ENCODE peak calls at places on chromosomes 7 and 10, in seven cellular contexts. U is GM23248, M is RWPE2, Q is fibroblast of lung, B is thoracic aorta, Y is OCI-LY7, K is aorta. A is an unnamed sample. For H3K4me1, the result is how much of the 10 kb centered on the place peaks cover.

GRCh38 chr10:74544106-74544505 is 282.3 kb upstream of the KAT6B start:
- DNase-seq in K (no peak), Q (peak), Y (no peak), B (no peak), M (no peak), U (peak), A (no peak)

GRCh38 chr7:155818154-155818819 is 6.0 kb upstream of the SHH start:
- DNase-seq in Y (no peak), B (no peak), Q (no peak), K (no peak), M (peak), U (no peak), A (no peak)

GRCh38 chr7:19560111-19560883 is 148.5 kb downstream of the POLR1F start:
- DNase-seq in U (peak), B (no peak), Y (no peak), K (no peak), M (no peak), Q (peak), A (no peak)

GRCh38 chr10:33365871-33366411 is 31.5 kb upstream of the NRP1 start:
- DNase-seq in Y (no peak), K (no peak), Q (peak), M (peak), B (no peak), U (peak), A (no peak)

GRCh38 chr10:71771821-71772617 is 1.3 kb downstream of the VSIR start:
- DNase-seq in K (peak), B (peak), Q (peak), Y (no peak), U (peak), M (no peak), A (no peak)

GRCh38 chr7:24024689-24025088 is 259.3 kb upstream of the NPY start:
- DNase-seq in M (no peak), U (no peak), B (no peak), K (no peak), Q (peak), Y (no peak), A (no peak)

GRCh38 chr7:94912085-94912484 is 4.7 kb downstream of the PPP1R9A start:
- DNase-seq in U (no peak), Y (no peak), M (no peak), Q (no peak), K (no peak), B (no peak), A (no peak)

GRCh38 chr7:22647451-22648257 is 79.3 kb upstream of the IL6 start:
- DNase-seq in M (no peak), B (no peak), K (no peak), U (peak), Y (no peak), Q (peak), A (no peak)

GRCh38 chr7:38374507-38374906 is 101.1 kb upstream of the TARP start:
- DNase-seq in K (no peak), M (no peak), B (no peak), U (peak), Q (peak), Y (peak), A (no peak)

GRCh38 chr7:1940402-1940786 is 270.3 kb downstream of the ELFN1 start:
- DNase-seq in Q (peak), U (peak), B (no peak), M (no peak), K (peak), Y (peak), A (no peak)

GRCh38 chr7:115707236-115707635 is 323.3 kb downstream of the TFEC start:
- DNase-seq in Y (peak), U (peak), K (no peak), M (no peak), Q (peak), B (no peak), A (no peak)

GRCh38 chr10:14815681-14816080 is 22.2 kb downstream of the CDNF start:
- DNase-seq in K (no peak), M (no peak), Q (peak), U (no peak), Y (no peak), B (no peak), A (no peak)

GRCh38 chr7:118068-118802 is 74.1 kb upstream of the FAM20C start:
- DNase-seq in U (no peak), Q (no peak), K (no peak), B (no peak), M (no peak), Y (no peak), A (no peak)

DNA sequence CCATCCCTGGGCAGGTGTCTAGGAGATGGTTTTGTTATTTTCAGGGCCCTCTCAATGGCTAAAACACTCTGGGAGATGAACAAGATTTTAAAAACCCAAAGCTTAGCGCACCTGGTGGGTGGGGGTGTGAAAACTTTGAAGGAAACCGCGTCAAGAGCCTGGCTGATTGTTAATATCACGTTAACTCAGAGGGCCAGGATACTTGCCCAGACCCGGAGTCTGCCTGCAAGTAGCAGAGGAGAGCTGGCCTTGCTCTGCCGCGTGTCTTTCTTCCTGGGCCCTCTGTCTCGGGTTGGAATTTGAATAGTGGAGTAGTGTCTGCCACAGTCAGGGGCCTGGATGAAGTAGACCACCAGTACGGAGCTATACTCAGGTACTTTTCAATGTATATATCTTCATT is 1.1 kb downstream of the MGMT start:
- DNase-seq in U (no peak), Y (no peak), Q (no peak), M (no peak), B (no peak), K (no peak), A (no peak)
- H3K4me3 ChIP-seq in U (no peak), Y (no peak), Q (no peak), M (no peak), B (no peak), K (no peak), A (no peak)

GRCh38 chr10:119025336-119025735 is 4.2 kb upstream of the NANOS1 start:
- DNase-seq in U (peak), B (peak), Y (no peak), M (peak), Q (peak), K (peak), A (no peak)
- H3K4me1 ChIP-seq in U (under half), B (under half), Y (under half), M (under half), Q (under half), K (under half), A (under half)

GRCh38 chr7:101129603-101130117 is 2.8 kb downstream of the SERPINE1 start:
- DNase-seq in U (peak), B (no peak), M (no peak), Y (no peak), Q (no peak), K (no peak), A (no peak)
- H3K4me3 ChIP-seq in U (peak), B (peak), M (no peak), Y (no peak), Q (no peak), K (no peak), A (no peak)

GRCh38 chr10:69358148-69358795 is 58.4 kb downstream of the TACR2 start:
- DNase-seq in B (no peak), U (no peak), Q (no peak), K (no peak), Y (no peak), M (no peak), A (no peak)
- H3K4me1 ChIP-seq in B (half or more), U (half or more), Q (under half), K (under half), Y (under half), M (under half), A (under half)

A was measured in HAP-1.